ENCODE peak calls at places on chromosomes 6 and 20, in five cellular contexts. I is lower lobe of right lung, R is sigmoid colon, Q is AG04450, X is OCI-LY7. N is an unnamed sample.
A peak's percentile ranks its signal among the peaks of the same experiment; 100 is the strongest.

GRCh38 chr6:62626661-62627060 is 340.6 kb upstream of the KHDRBS2 start:
- DNase-seq in I (no peak), R (no peak), Q (no peak), X (no peak), N (no peak)

GRCh38 chr6:22141271-22141745 is 155.5 kb downstream of the PRL start:
- DNase-seq in I (no peak), R (no peak), Q (no peak), X (no peak), N (no peak)

GRCh38 chr6:155132617-155133016 is 131.2 kb upstream of the CLDN20 start:
- DNase-seq in I (no peak), R (no peak), Q (no peak), X (no peak), N (no peak)

GRCh38 chr20:35768731-35769664 is 2.8 kb upstream of the PHF20 start:
- DNase-seq in I (peak; percentile 95), R (peak; percentile 99), Q (peak; percentile 94), X (no peak), N (peak; percentile 68)

GRCh38 chr6:31729979-31730630 is 1.0 kb upstream of the DDAH2 start:
- DNase-seq in I (peak; percentile 88), R (peak; percentile 97), Q (peak; percentile 75), X (peak; percentile 82), N (peak; percentile 94)

GRCh38 chr20:14049111-14049510 is 53.8 kb downstream of the MACROD2 start:
- DNase-seq in I (no peak), R (no peak), Q (no peak), X (no peak), N (no peak)

GRCh38 chr6:25279748-25280616 is 808 bp downstream of the CARMIL1 start:
- DNase-seq in I (peak; percentile 56), R (peak; percentile 68), Q (no peak), X (peak; percentile 39), N (peak; percentile 48)

GRCh38 chr20:22404609-22405170 is 179.7 kb downstream of the FOXA2 start:
- DNase-seq in I (no peak), R (no peak), Q (no peak), X (no peak), N (no peak)

GRCh38 chr20:13517801-13518200 is 120.9 kb downstream of the TASP1 start:
- DNase-seq in I (no peak), R (no peak), Q (no peak), X (no peak), N (no peak)

GRCh38 chr6:3226422-3227362 is 761 bp downstream of the TUBB2B start:
- DNase-seq in I (no peak), R (no peak), Q (no peak), X (peak; percentile 31), N (peak; percentile 89)

GRCh38 chr6:157716553-157716952 is 106.5 kb upstream of the SNX9 start:
- DNase-seq in I (no peak), R (no peak), Q (no peak), X (no peak), N (no peak)

GRCh38 chr20:58893355-58894151 is 41.0 kb downstream of the GNAS start:
- DNase-seq in I (no peak), R (no peak), Q (no peak), X (no peak), N (no peak)

GRCh38 chr6:117906905-117907599 is at the start of gene SLC35F1:
- DNase-seq in I (peak; percentile 50), R (no peak), Q (no peak), X (no peak), N (peak; percentile 80)

GRCh38 chr6:41451039-41451438 is 95.1 kb upstream of the FOXP4 start:
- DNase-seq in I (no peak), R (no peak), Q (no peak), X (peak; percentile 13), N (peak; percentile 92)

GRCh38 chr6:3811191-3811590 is 38.0 kb upstream of the FAM50B start:
- DNase-seq in I (no peak), R (no peak), Q (no peak), X (no peak), N (no peak)

GRCh38 chr6:34534146-34534545 is 22.0 kb downstream of the SPDEF start:
- DNase-seq in I (no peak), R (no peak), Q (no peak), X (no peak), N (no peak)

GRCh38 chr6:16129623-16130243 is 847 bp downstream of the MYLIP start:
- DNase-seq in I (peak; percentile 67), R (peak; percentile 76), Q (no peak), X (peak; percentile 49), N (peak; percentile 37)

GRCh38 chr6:55069132-55069781 is 105.1 kb upstream of the HCRTR2 start:
- DNase-seq in I (no peak), R (no peak), Q (peak; percentile 23), X (peak; percentile 14), N (peak; percentile 42)

GRCh38 chr6:128131036-128131435 is 230.2 kb upstream of the THEMIS start:
- DNase-seq in I (no peak), R (no peak), Q (no peak), X (no peak), N (no peak)

GRCh38 chr6:106757722-106758467 is 128.5 kb downstream of the QRSL1 start:
- DNase-seq in I (no peak), R (no peak), Q (no peak), X (no peak), N (no peak)

GRCh38 chr20:60078351-60079250 is 120.4 kb downstream of the CDH26 start:
- DNase-seq in I (no peak), R (peak; percentile 46), Q (no peak), X (no peak), N (no peak)

GRCh38 chr6:31585531-31585930 is 546 bp upstream of the LST1 start:
- DNase-seq in I (no peak), R (no peak), Q (no peak), X (peak; percentile 79), N (peak; percentile 52)

GRCh38 chr6:6105472-6106036 is 98.8 kb upstream of the NRN1 start:
- DNase-seq in I (no peak), R (no peak), Q (no peak), X (peak; percentile 60), N (peak; percentile 67)
- TF ChIP-seq CTCF in I (no peak), R (no peak), Q (no peak), X (peak; percentile 79), N (peak; percentile 77)

GRCh38 chr20:32607324-32607723 is 22.2 kb upstream of the NOL4L start:
- DNase-seq in I (no peak), R (no peak), Q (no peak), X (no peak), N (no peak)
- H3K4me3 ChIP-seq in I (no peak overlapping the region), R (no peak overlapping the region), Q (no peak overlapping the region), X (no peak overlapping the region), N (no peak overlapping the region)

GRCh38 chr6:109456710-109457595 is 1.4 kb upstream of the MICAL1 start:
- DNase-seq in I (peak; percentile 69), R (peak; percentile 82), Q (no peak), X (no peak), N (no peak)
- H3K27ac ChIP-seq in I (peak overlapping the region; percentile 89), R (peak overlapping the region; percentile 50), Q (no peak overlapping the region), X (peak overlapping the region; percentile 99), N (no peak overlapping the region)

DNA sequence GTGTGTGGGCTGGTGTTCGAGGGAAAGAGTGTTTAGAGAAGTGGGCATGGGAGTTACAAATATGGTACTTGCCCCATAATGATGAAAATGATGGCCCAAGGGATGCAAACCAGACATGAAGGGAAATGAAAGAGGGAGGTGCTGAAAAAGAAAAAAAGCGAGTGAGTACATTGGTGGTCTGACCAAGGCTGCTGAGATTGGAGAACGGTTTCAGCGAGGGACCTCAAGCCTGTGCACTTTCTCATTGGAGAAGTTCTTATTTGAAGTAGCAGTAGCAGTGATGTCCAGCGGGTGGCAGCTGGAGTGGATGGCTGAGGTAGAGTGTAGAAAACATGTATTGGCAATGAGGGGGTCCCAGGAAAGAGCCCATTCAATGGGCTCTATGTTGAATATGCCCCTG is 54.8 kb downstream of the TNFAIP3 start:
- DNase-seq in I (no peak), R (no peak), Q (no peak), X (no peak), N (no peak)
- TF ChIP-seq CTCF in I (no peak), R (no peak), Q (peak; percentile 24), X (no peak), N (peak; percentile 25)

GRCh38 chr20:25250508-25250907 is 2.6 kb downstream of the PYGB start:
- DNase-seq in I (no peak), R (no peak), Q (no peak), X (no peak), N (peak; percentile 2)
- H3K4me3 ChIP-seq in I (no peak overlapping the region), R (peak overlapping the region; percentile 68), Q (peak overlapping the region; percentile 20), X (no peak overlapping the region), N (peak overlapping the region; percentile 18)

N was measured in WERI-Rb-1.